ENCODE peak calls at places on chromosomes 1 and 21, in eight cellular contexts. One of them, this sample, is unnamed.

GRCh38 chr1:91018006-91018405 is 3.8 kb downstream of the ZNF644 start:
- DNase-seq in stimulated activated CD8-positive, alpha-beta memory T cell treated with anti-CD3 and anti-CD28 coated beads, Interleukin-7, amount 100 ng/mL, for 1 hour: no peak
- DNase-seq in T-helper 2 cell treated with Interferon-gamma antibody and Interleukin-4, amounts not matched to agents 5 μg/mL and 100 μg/mL, for 36 hours: no peak
- DNase-seq in D721Med: no peak
- DNase-seq in Karpas-422: no peak
- DNase-seq in posterior cingulate gyrus: no peak
- DNase-seq in ovary: no peak
- DNase-seq in iPS-NIHi11: no peak
- DNase-seq in this sample: no peak

GRCh38 chr1:1171551-1172340 is 1.9 kb upstream of the TTLL10 start:
- DNase-seq in stimulated activated CD8-positive, alpha-beta memory T cell treated with anti-CD3 and anti-CD28 coated beads, Interleukin-7, amount 100 ng/mL, for 1 hour: no peak
- DNase-seq in T-helper 2 cell treated with Interferon-gamma antibody and Interleukin-4, amounts not matched to agents 5 μg/mL and 100 μg/mL, for 36 hours: no peak
- DNase-seq in D721Med: no peak
- DNase-seq in Karpas-422: no peak
- DNase-seq in posterior cingulate gyrus: no peak
- DNase-seq in ovary: no peak
- DNase-seq in iPS-NIHi11: no peak
- DNase-seq in this sample: peak; percentile 17

GRCh38 chr1:145997156-145998023 is 1.0 kb upstream of the TXNIP start:
- DNase-seq in stimulated activated CD8-positive, alpha-beta memory T cell treated with anti-CD3 and anti-CD28 coated beads, Interleukin-7, amount 100 ng/mL, for 1 hour: no peak
- DNase-seq in T-helper 2 cell treated with Interferon-gamma antibody and Interleukin-4, amounts not matched to agents 5 μg/mL and 100 μg/mL, for 36 hours: peak; percentile 53
- DNase-seq in D721Med: no peak
- DNase-seq in Karpas-422: peak; percentile 71
- DNase-seq in posterior cingulate gyrus: no peak
- DNase-seq in ovary: peak; percentile 66
- DNase-seq in iPS-NIHi11: peak; percentile 42
- DNase-seq in this sample: peak; percentile 58

GRCh38 chr1:11721301-11721700 is 14.6 kb upstream of the AGTRAP start:
- DNase-seq in stimulated activated CD8-positive, alpha-beta memory T cell treated with anti-CD3 and anti-CD28 coated beads, Interleukin-7, amount 100 ng/mL, for 1 hour: no peak
- DNase-seq in T-helper 2 cell treated with Interferon-gamma antibody and Interleukin-4, amounts not matched to agents 5 μg/mL and 100 μg/mL, for 36 hours: no peak
- DNase-seq in D721Med: no peak
- DNase-seq in Karpas-422: no peak
- DNase-seq in posterior cingulate gyrus: no peak
- DNase-seq in ovary: no peak
- DNase-seq in iPS-NIHi11: no peak
- DNase-seq in this sample: no peak

GRCh38 chr1:10646347-10646861 is 150.0 kb downstream of the CASZ1 start:
- DNase-seq in stimulated activated CD8-positive, alpha-beta memory T cell treated with anti-CD3 and anti-CD28 coated beads, Interleukin-7, amount 100 ng/mL, for 1 hour: no peak
- DNase-seq in T-helper 2 cell treated with Interferon-gamma antibody and Interleukin-4, amounts not matched to agents 5 μg/mL and 100 μg/mL, for 36 hours: no peak
- DNase-seq in D721Med: no peak
- DNase-seq in Karpas-422: peak; percentile 65
- DNase-seq in posterior cingulate gyrus: peak; percentile 39
- DNase-seq in ovary: no peak
- DNase-seq in iPS-NIHi11: peak; percentile 68
- DNase-seq in this sample: no peak

GRCh38 chr1:218592688-218593087 is 247.6 kb downstream of the TGFB2 start:
- DNase-seq in stimulated activated CD8-positive, alpha-beta memory T cell treated with anti-CD3 and anti-CD28 coated beads, Interleukin-7, amount 100 ng/mL, for 1 hour: no peak
- DNase-seq in T-helper 2 cell treated with Interferon-gamma antibody and Interleukin-4, amounts not matched to agents 5 μg/mL and 100 μg/mL, for 36 hours: no peak
- DNase-seq in D721Med: no peak
- DNase-seq in Karpas-422: no peak
- DNase-seq in posterior cingulate gyrus: no peak
- DNase-seq in ovary: no peak
- DNase-seq in iPS-NIHi11: no peak
- DNase-seq in this sample: no peak

GRCh38 chr1:53458634-53459033 is 565 bp upstream of the DMRTB1 start:
- DNase-seq in stimulated activated CD8-positive, alpha-beta memory T cell treated with anti-CD3 and anti-CD28 coated beads, Interleukin-7, amount 100 ng/mL, for 1 hour: no peak
- DNase-seq in T-helper 2 cell treated with Interferon-gamma antibody and Interleukin-4, amounts not matched to agents 5 μg/mL and 100 μg/mL, for 36 hours: no peak
- DNase-seq in D721Med: no peak
- DNase-seq in Karpas-422: no peak
- DNase-seq in posterior cingulate gyrus: no peak
- DNase-seq in ovary: no peak
- DNase-seq in iPS-NIHi11: no peak
- DNase-seq in this sample: no peak

GRCh38 chr21:31641416-31641922 is 18.0 kb upstream of the SOD1 start:
- DNase-seq in stimulated activated CD8-positive, alpha-beta memory T cell treated with anti-CD3 and anti-CD28 coated beads, Interleukin-7, amount 100 ng/mL, for 1 hour: no peak
- DNase-seq in T-helper 2 cell treated with Interferon-gamma antibody and Interleukin-4, amounts not matched to agents 5 μg/mL and 100 μg/mL, for 36 hours: no peak
- DNase-seq in D721Med: no peak
- DNase-seq in Karpas-422: peak; percentile 57
- DNase-seq in posterior cingulate gyrus: no peak
- DNase-seq in ovary: no peak
- DNase-seq in iPS-NIHi11: no peak
- DNase-seq in this sample: no peak

GRCh38 chr1:60055336-60055735 is 18.2 kb downstream of the C1orf87 start:
- DNase-seq in stimulated activated CD8-positive, alpha-beta memory T cell treated with anti-CD3 and anti-CD28 coated beads, Interleukin-7, amount 100 ng/mL, for 1 hour: no peak
- DNase-seq in T-helper 2 cell treated with Interferon-gamma antibody and Interleukin-4, amounts not matched to agents 5 μg/mL and 100 μg/mL, for 36 hours: no peak
- DNase-seq in D721Med: no peak
- DNase-seq in Karpas-422: no peak
- DNase-seq in posterior cingulate gyrus: no peak
- DNase-seq in ovary: no peak
- DNase-seq in iPS-NIHi11: no peak
- DNase-seq in this sample: no peak

GRCh38 chr1:113677250-113678158 is 81.8 kb downstream of the PHTF1 start:
- DNase-seq in stimulated activated CD8-positive, alpha-beta memory T cell treated with anti-CD3 and anti-CD28 coated beads, Interleukin-7, amount 100 ng/mL, for 1 hour: no peak
- DNase-seq in T-helper 2 cell treated with Interferon-gamma antibody and Interleukin-4, amounts not matched to agents 5 μg/mL and 100 μg/mL, for 36 hours: no peak
- DNase-seq in D721Med: peak; percentile 38
- DNase-seq in Karpas-422: peak; percentile 71
- DNase-seq in posterior cingulate gyrus: no peak
- DNase-seq in ovary: peak; percentile 22
- DNase-seq in iPS-NIHi11: peak; percentile 55
- DNase-seq in this sample: peak; percentile 25

GRCh38 chr1:37473431-37474050 is 839 bp upstream of the ZC3H12A start:
- DNase-seq in stimulated activated CD8-positive, alpha-beta memory T cell treated with anti-CD3 and anti-CD28 coated beads, Interleukin-7, amount 100 ng/mL, for 1 hour: no peak
- DNase-seq in T-helper 2 cell treated with Interferon-gamma antibody and Interleukin-4, amounts not matched to agents 5 μg/mL and 100 μg/mL, for 36 hours: peak; percentile 23
- DNase-seq in D721Med: no peak
- DNase-seq in Karpas-422: no peak
- DNase-seq in posterior cingulate gyrus: no peak
- DNase-seq in ovary: peak; percentile 38
- DNase-seq in iPS-NIHi11: no peak
- DNase-seq in this sample: no peak

GRCh38 chr1:209648366-209648765 is 3.9 kb downstream of the LAMB3 start:
- DNase-seq in stimulated activated CD8-positive, alpha-beta memory T cell treated with anti-CD3 and anti-CD28 coated beads, Interleukin-7, amount 100 ng/mL, for 1 hour: no peak
- DNase-seq in T-helper 2 cell treated with Interferon-gamma antibody and Interleukin-4, amounts not matched to agents 5 μg/mL and 100 μg/mL, for 36 hours: no peak
- DNase-seq in D721Med: no peak
- DNase-seq in Karpas-422: peak; percentile 20
- DNase-seq in posterior cingulate gyrus: no peak
- DNase-seq in ovary: no peak
- DNase-seq in iPS-NIHi11: no peak
- DNase-seq in this sample: no peak

GRCh38 chr1:107807405-107807804 is 157.6 kb downstream of the VAV3 start:
- DNase-seq in stimulated activated CD8-positive, alpha-beta memory T cell treated with anti-CD3 and anti-CD28 coated beads, Interleukin-7, amount 100 ng/mL, for 1 hour: no peak
- DNase-seq in T-helper 2 cell treated with Interferon-gamma antibody and Interleukin-4, amounts not matched to agents 5 μg/mL and 100 μg/mL, for 36 hours: no peak
- DNase-seq in D721Med: no peak
- DNase-seq in Karpas-422: no peak
- DNase-seq in posterior cingulate gyrus: no peak
- DNase-seq in ovary: no peak
- DNase-seq in iPS-NIHi11: no peak
- DNase-seq in this sample: no peak

GRCh38 chr1:2314803-2315710 is 76.3 kb downstream of the MORN1 start:
- DNase-seq in stimulated activated CD8-positive, alpha-beta memory T cell treated with anti-CD3 and anti-CD28 coated beads, Interleukin-7, amount 100 ng/mL, for 1 hour: peak; percentile 48
- DNase-seq in T-helper 2 cell treated with Interferon-gamma antibody and Interleukin-4, amounts not matched to agents 5 μg/mL and 100 μg/mL, for 36 hours: peak; percentile 37
- DNase-seq in D721Med: peak; percentile 65
- DNase-seq in Karpas-422: peak; percentile 57
- DNase-seq in posterior cingulate gyrus: peak; percentile 35
- DNase-seq in ovary: peak; percentile 80
- DNase-seq in iPS-NIHi11: peak; percentile 94
- DNase-seq in this sample: peak; percentile 81

GRCh38 chr1:37794372-37795339 is 1.0 kb downstream of the MANEAL start:
- DNase-seq in stimulated activated CD8-positive, alpha-beta memory T cell treated with anti-CD3 and anti-CD28 coated beads, Interleukin-7, amount 100 ng/mL, for 1 hour: no peak
- DNase-seq in T-helper 2 cell treated with Interferon-gamma antibody and Interleukin-4, amounts not matched to agents 5 μg/mL and 100 μg/mL, for 36 hours: no peak
- DNase-seq in D721Med: no peak
- DNase-seq in Karpas-422: peak; percentile 53
- DNase-seq in posterior cingulate gyrus: peak; percentile 29
- DNase-seq in ovary: no peak
- DNase-seq in iPS-NIHi11: peak; percentile 30
- DNase-seq in this sample: no peak

GRCh38 chr1:23751050-23751814 is 8.0 kb downstream of the ELOA start:
- DNase-seq in stimulated activated CD8-positive, alpha-beta memory T cell treated with anti-CD3 and anti-CD28 coated beads, Interleukin-7, amount 100 ng/mL, for 1 hour: no peak
- DNase-seq in T-helper 2 cell treated with Interferon-gamma antibody and Interleukin-4, amounts not matched to agents 5 μg/mL and 100 μg/mL, for 36 hours: peak; percentile 16
- DNase-seq in D721Med: no peak
- DNase-seq in Karpas-422: peak; percentile 86
- DNase-seq in posterior cingulate gyrus: no peak
- DNase-seq in ovary: peak; percentile 27
- DNase-seq in iPS-NIHi11: peak; percentile 77
- DNase-seq in this sample: no peak

GRCh38 chr1:23169727-23170335 is 1.2 kb upstream of the LUZP1 start:
- DNase-seq in stimulated activated CD8-positive, alpha-beta memory T cell treated with anti-CD3 and anti-CD28 coated beads, Interleukin-7, amount 100 ng/mL, for 1 hour: no peak
- DNase-seq in T-helper 2 cell treated with Interferon-gamma antibody and Interleukin-4, amounts not matched to agents 5 μg/mL and 100 μg/mL, for 36 hours: peak; percentile 17
- DNase-seq in D721Med: no peak
- DNase-seq in Karpas-422: no peak
- DNase-seq in posterior cingulate gyrus: peak; percentile 60
- DNase-seq in ovary: peak; percentile 66
- DNase-seq in iPS-NIHi11: no peak
- DNase-seq in this sample: peak; percentile 82

GRCh38 chr1:6106321-6106731 is 60.6 kb downstream of the KCNAB2 start:
- DNase-seq in stimulated activated CD8-positive, alpha-beta memory T cell treated with anti-CD3 and anti-CD28 coated beads, Interleukin-7, amount 100 ng/mL, for 1 hour: no peak
- DNase-seq in T-helper 2 cell treated with Interferon-gamma antibody and Interleukin-4, amounts not matched to agents 5 μg/mL and 100 μg/mL, for 36 hours: no peak
- DNase-seq in D721Med: no peak
- DNase-seq in Karpas-422: no peak
- DNase-seq in posterior cingulate gyrus: no peak
- DNase-seq in ovary: no peak
- DNase-seq in iPS-NIHi11: no peak
- DNase-seq in this sample: no peak

GRCh38 chr1:66300986-66301451 is 232.9 kb upstream of the SGIP1 start:
- DNase-seq in stimulated activated CD8-positive, alpha-beta memory T cell treated with anti-CD3 and anti-CD28 coated beads, Interleukin-7, amount 100 ng/mL, for 1 hour: no peak
- DNase-seq in T-helper 2 cell treated with Interferon-gamma antibody and Interleukin-4, amounts not matched to agents 5 μg/mL and 100 μg/mL, for 36 hours: peak; percentile 39
- DNase-seq in D721Med: no peak
- DNase-seq in Karpas-422: no peak
- DNase-seq in posterior cingulate gyrus: no peak
- DNase-seq in ovary: no peak
- DNase-seq in iPS-NIHi11: no peak
- DNase-seq in this sample: no peak

GRCh38 chr1:185795181-185795580 is 61.0 kb downstream of the HMCN1 start:
- DNase-seq in stimulated activated CD8-positive, alpha-beta memory T cell treated with anti-CD3 and anti-CD28 coated beads, Interleukin-7, amount 100 ng/mL, for 1 hour: no peak
- DNase-seq in T-helper 2 cell treated with Interferon-gamma antibody and Interleukin-4, amounts not matched to agents 5 μg/mL and 100 μg/mL, for 36 hours: no peak
- DNase-seq in D721Med: no peak
- DNase-seq in Karpas-422: no peak
- DNase-seq in posterior cingulate gyrus: no peak
- DNase-seq in ovary: no peak
- DNase-seq in iPS-NIHi11: no peak
- DNase-seq in this sample: no peak